ENCODE peak calls at places on chromosome 18, in eight cellular contexts. G is AG09309; T is dorsolateral prefrontal cortex; S is mucosa of descending colon; R is HCT116; U is CD4-positive, alpha-beta T cell; X is WTC11; C is A549. B is an unnamed sample.

GRCh38 chr18:35042389-35043066 is 1.3 kb downstream of the MAPRE2 start:
- DNase-seq in G (no peak), U (no peak), R (no peak), T (no peak), X (no peak), C (no peak), S (no peak), B (peak; percentile 15)

GRCh38 chr18:26551217-26551708 is 2.9 kb upstream of the KCTD1 start:
- DNase-seq in C (no peak), U (no peak), R (no peak), T (no peak), X (no peak), G (no peak), S (no peak), B (no peak)

GRCh38 chr18:23207191-23207955 is 72.1 kb downstream of the CABLES1 start:
- DNase-seq in T (no peak), X (no peak), S (no peak), U (no peak), C (no peak), R (peak; percentile 8), G (no peak), B (no peak)

GRCh38 chr18:79422022-79422782 is 26.5 kb downstream of the NFATC1 start:
- DNase-seq in G (peak; percentile 83), R (no peak), S (no peak), C (no peak), X (no peak), T (no peak), U (no peak), B (peak; percentile 76)

GRCh38 chr18:10128906-10129305 is 215.1 kb downstream of the VAPA start:
- DNase-seq in X (no peak), S (no peak), T (no peak), G (no peak), C (no peak), U (no peak), R (no peak), B (no peak)

GRCh38 chr18:27377251-27377650 is 192.1 kb upstream of the CHST9 start:
- DNase-seq in T (no peak), R (no peak), X (no peak), U (no peak), S (no peak), G (no peak), C (no peak), B (no peak)

GRCh38 chr18:808086-808485 is 4.0 kb downstream of the YES1 start:
- DNase-seq in X (no peak), T (no peak), S (no peak), G (no peak), U (no peak), R (no peak), C (no peak), B (no peak)

GRCh38 chr18:10822457-10822856 is 296.6 kb downstream of the NAPG start:
- DNase-seq in C (no peak), R (no peak), S (no peak), G (no peak), T (no peak), X (peak; percentile 24), U (no peak), B (no peak)

GRCh38 chr18:39841133-39842041 is 2113.6 kb upstream of the PIK3C3 start:
- DNase-seq in C (peak; percentile 28), R (peak; percentile 28), U (no peak), X (peak; percentile 76), T (peak; percentile 77), S (peak; percentile 53), G (peak; percentile 8), B (no peak)

GRCh38 chr18:25230658-25231326 is 121.2 kb downstream of the ZNF521 start:
- DNase-seq in X (no peak), U (no peak), T (peak; percentile 85), S (peak; percentile 38), C (no peak), R (no peak), G (peak; percentile 73), B (no peak)

GRCh38 chr18:48740846-48741485 is 202.1 kb downstream of the CTIF start:
- DNase-seq in X (no peak), U (no peak), G (no peak), R (no peak), S (no peak), C (no peak), T (no peak), B (no peak)

GRCh38 chr18:36349552-36349951 is 52.0 kb downstream of the FHOD3 start:
- DNase-seq in C (no peak), S (no peak), U (no peak), R (no peak), G (no peak), X (no peak), T (no peak), B (no peak)

GRCh38 chr18:35513181-35513932 is 15.6 kb upstream of the INO80C start:
- DNase-seq in R (peak; percentile 54), C (peak; percentile 29), G (peak; percentile 76), S (no peak), U (no peak), X (peak; percentile 54), T (no peak), B (no peak)

GRCh38 chr18:11005528-11005927 is 143.8 kb downstream of the PIEZO2 start:
- DNase-seq in S (no peak), C (peak; percentile 4), U (no peak), R (no peak), T (no peak), X (no peak), G (no peak), B (no peak)

GRCh38 chr18:28594034-28594433 is 417.1 kb upstream of the CDH2 start:
- DNase-seq in R (peak; percentile 3), S (no peak), T (no peak), G (no peak), X (no peak), U (no peak), C (no peak), B (no peak)

GRCh38 chr18:33838084-33838483 is 260.1 kb downstream of the ASXL3 start:
- DNase-seq in R (no peak), X (no peak), G (no peak), C (no peak), S (no peak), T (no peak), U (no peak), B (no peak)

GRCh38 chr18:51614033-51614432 is 416.6 kb upstream of the MEX3C start:
- DNase-seq in R (no peak), G (no peak), C (peak; percentile 55), S (no peak), U (no peak), X (no peak), T (no peak), B (no peak)

GRCh38 chr18:33817096-33817495 is 239.1 kb downstream of the ASXL3 start:
- DNase-seq in S (no peak), U (no peak), T (no peak), G (no peak), X (no peak), C (no peak), R (no peak), B (no peak)

GRCh38 chr18:59893971-59894370 is 5.8 kb upstream of the PMAIP1 start:
- DNase-seq in T (no peak), G (no peak), R (no peak), S (no peak), X (no peak), C (no peak), U (no peak), B (no peak)
- TF ChIP-seq CTCF in T (no peak), G (no peak), R (no peak), S (no peak), X (no peak), C (no peak), U (no peak), B (no peak)

GRCh38 chr18:6728318-6728717 is 1.2 kb upstream of the ARHGAP28 start:
- DNase-seq in T (no peak), R (no peak), S (no peak), U (no peak), X (no peak), G (no peak), C (no peak), B (no peak)

GRCh38 chr18:6731197-6731596 is 1.7 kb downstream of the ARHGAP28 start:
- DNase-seq in T (no peak), R (no peak), U (no peak), S (no peak), G (peak; percentile 85), C (no peak), X (no peak), B (no peak)

GRCh38 chr18:6728809-6729246 is 688 bp upstream of the ARHGAP28 start:
- DNase-seq in G (no peak), T (no peak), X (no peak), C (no peak), U (no peak), S (no peak), R (no peak), B (no peak)

GRCh38 chr18:6732952-6733351 is 3.4 kb downstream of the ARHGAP28 start:
- DNase-seq in G (no peak), T (no peak), U (no peak), S (no peak), X (no peak), R (no peak), C (no peak), B (no peak)

GRCh38 chr18:6729247-6730091 is at the start of gene ARHGAP28:
- DNase-seq in T (peak; percentile 52), G (peak; percentile 53), U (no peak), X (peak; percentile 81), S (peak; percentile 79), R (no peak), C (peak; percentile 5), B (peak; percentile 50)
- TF ChIP-seq CTCF in T (no peak), G (no peak), U (no peak), X (no peak), S (no peak), R (no peak), C (no peak), B (peak; percentile 7)

DNA sequence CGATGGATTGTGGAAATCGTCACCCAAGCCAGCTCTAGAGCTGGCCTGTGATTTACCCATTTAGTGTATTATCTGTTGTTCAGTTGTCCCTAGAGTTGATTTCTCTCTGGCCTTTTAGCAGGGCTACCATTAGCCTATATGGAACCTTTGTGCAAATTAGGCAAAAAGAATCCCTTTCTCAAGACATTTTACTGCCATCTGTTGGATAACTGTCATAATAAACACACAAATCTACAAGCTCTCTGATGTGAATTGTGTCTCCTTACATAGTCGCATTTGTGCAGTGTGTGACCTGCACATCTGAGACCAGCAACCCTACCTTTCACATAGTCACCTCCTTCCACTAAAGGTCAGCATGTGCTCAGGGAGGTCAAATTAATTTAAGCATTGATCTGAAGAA is 34.0 kb downstream of the LOXHD1 start:
- DNase-seq in U (no peak), X (no peak), C (no peak), T (no peak), S (no peak), G (no peak), R (no peak), B (no peak)
- TF ChIP-seq CTCF in U (peak; percentile 27), X (no peak), C (peak; percentile 29), T (peak; percentile 12), S (no peak), G (peak; percentile 15), R (peak; percentile 32), B (peak; percentile 18)

DNA sequence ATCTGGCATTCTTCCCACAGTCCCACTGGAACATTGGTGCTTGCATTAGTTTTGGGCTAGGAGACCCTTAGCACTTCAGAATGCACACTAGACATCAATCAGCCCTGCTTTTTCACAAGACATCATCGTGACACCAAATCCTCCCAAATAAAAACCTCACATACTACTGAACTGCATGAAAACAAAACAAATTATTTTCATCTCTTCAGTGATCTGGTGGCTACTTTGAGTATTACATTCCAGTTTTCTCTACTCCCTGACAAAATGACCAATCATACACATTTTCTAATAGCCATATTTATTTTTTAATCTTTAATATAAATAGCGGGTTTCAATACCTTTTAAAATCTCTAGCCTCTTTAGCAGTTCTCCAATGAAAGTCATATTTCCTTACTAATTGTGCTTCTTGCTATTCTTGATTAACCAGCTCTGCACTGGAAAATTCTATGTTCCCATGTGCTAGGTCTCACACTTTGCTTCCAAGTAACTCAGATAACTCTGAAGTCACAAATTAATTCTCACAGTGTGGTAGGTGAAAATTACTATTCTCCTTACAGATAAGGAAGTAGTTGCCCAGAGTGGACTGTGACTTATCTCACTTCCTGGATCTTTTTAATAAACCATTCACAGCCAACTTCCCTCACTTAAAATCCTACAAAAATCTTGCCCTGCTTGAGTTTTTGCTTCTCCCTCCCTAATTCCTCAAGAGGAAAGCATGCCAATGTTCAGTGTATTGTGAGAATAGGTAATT is 82.5 kb upstream of the EPB41L3 start:
- DNase-seq in T (no peak), S (no peak), R (no peak), G (no peak), X (no peak), C (no peak), U (no peak), B (no peak)
- TF ChIP-seq CTCF in T (no peak), S (no peak), R (no peak), G (no peak), X (no peak), C (no peak), U (no peak), B (no peak)